ENCODE peak calls at places on chromosomes 11 and 22, in eight cellular contexts. R, U, I, O, F, J, C and D are unnamed samples. For H3K27me3 and H3K4me1, the result is how much of the 10 kb centered on the place peaks cover.

GRCh38 chr11:63919267-63920125 is 2.5 kb upstream of the RCOR2 start:
- DNase-seq in J (no peak), U (peak), O (peak), R (no peak), C (peak), F (no peak), I (no peak), D (no peak)

GRCh38 chr11:74506823-74507222 is 13.3 kb upstream of the LIPT2 start:
- DNase-seq in F (no peak), C (no peak), O (no peak), U (no peak), J (no peak), I (no peak), R (no peak), D (no peak)

GRCh38 chr11:10302294-10302743 is 2.6 kb upstream of the ADM start:
- DNase-seq in F (no peak), J (no peak), I (no peak), U (peak), C (no peak), R (peak), O (no peak), D (no peak)

GRCh38 chr11:746289-747175 is 732 bp upstream of the TALDO1 start:
- DNase-seq in C (no peak), I (no peak), R (no peak), U (no peak), O (no peak), F (peak), J (no peak), D (no peak)

GRCh38 chr11:40338739-40339138 is 1120.7 kb downstream of the LRRC4C start:
- DNase-seq in O (no peak), U (no peak), F (no peak), R (no peak), J (no peak), I (peak), C (no peak), D (no peak)

GRCh38 chr11:124113890-124114289 is 1.4 kb upstream of the VWA5A start:
- DNase-seq in J (no peak), F (no peak), U (no peak), I (peak), R (no peak), O (no peak), C (no peak), D (no peak)

GRCh38 chr11:117837070-117837776 is 12.7 kb upstream of the FXYD2 start:
- DNase-seq in O (peak), R (peak), I (no peak), U (peak), J (no peak), C (peak), F (peak), D (no peak)

GRCh38 chr22:42283288-42284229 is 13.1 kb upstream of the TCF20 start:
- DNase-seq in I (no peak), O (no peak), J (peak), F (peak), R (no peak), U (no peak), C (no peak), D (peak)

GRCh38 chr11:8934735-8935478 is 2.2 kb upstream of the C11orf16 start:
- DNase-seq in R (no peak), J (no peak), F (no peak), U (no peak), I (peak), O (no peak), C (no peak), D (no peak)

GRCh38 chr11:68076371-68077042 is 37.7 kb downstream of the TCIRG1 start:
- DNase-seq in C (no peak), U (no peak), R (no peak), F (no peak), O (no peak), J (no peak), I (no peak), D (peak)

GRCh38 chr22:29224859-29225410 is 19.2 kb downstream of the EMID1 start:
- DNase-seq in J (no peak), R (no peak), F (no peak), C (no peak), O (no peak), U (no peak), I (no peak), D (no peak)

GRCh38 chr11:36249271-36249670 is 40.0 kb downstream of the COMMD9 start:
- DNase-seq in F (no peak), J (no peak), C (no peak), R (no peak), U (no peak), O (no peak), I (peak), D (no peak)

GRCh38 chr11:128463975-128464374 is 123.4 kb downstream of the ETS1 start:
- DNase-seq in O (no peak), J (no peak), F (no peak), R (no peak), U (no peak), C (no peak), I (no peak), D (no peak)

GRCh38 chr11:11558352-11558751 is 63.5 kb downstream of the GALNT18 start:
- DNase-seq in U (no peak), J (no peak), I (peak), C (peak), O (no peak), R (peak), F (no peak), D (no peak)

GRCh38 chr11:13010737-13011342 is 1.7 kb downstream of the RASSF10 start:
- DNase-seq in J (no peak), I (peak), R (peak), C (peak), U (peak), F (no peak), O (no peak), D (no peak)
- H3K27me3 ChIP-seq in J (under half), I (under half), R (half or more), C (half or more), U (half or more), F (under half), O (under half), D (under half)

GRCh38 chr11:13761712-13762111 is 93.2 kb downstream of the FAR1 start:
- DNase-seq in R (no peak), U (no peak), J (no peak), O (no peak), I (no peak), F (no peak), C (no peak), D (no peak)

GRCh38 chr11:13760115-13760514 is 91.6 kb downstream of the FAR1 start:
- DNase-seq in C (no peak), U (no peak), J (no peak), R (no peak), F (no peak), I (peak), O (no peak), D (no peak)

GRCh38 chr11:13761250-13761649 is 92.8 kb downstream of the FAR1 start:
- DNase-seq in F (no peak), I (no peak), R (no peak), C (no peak), O (no peak), U (no peak), J (no peak), D (no peak)

GRCh38 chr11:13759050-13759449 is 90.6 kb downstream of the FAR1 start:
- DNase-seq in U (no peak), C (no peak), J (no peak), R (no peak), F (no peak), I (no peak), O (no peak), D (no peak)
- H3K4me1 ChIP-seq in U (under half), C (under half), J (under half), R (under half), F (under half), I (under half), O (under half), D (under half)

GRCh38 chr22:45103756-45104155 is 60.0 kb upstream of the NUP50 start:
- DNase-seq in I (no peak), R (no peak), F (no peak), C (no peak), J (no peak), O (no peak), U (no peak), D (no peak)
- H3K27ac ChIP-seq in I (no peak), R (no peak), F (no peak), C (no peak), J (no peak), O (no peak), U (no peak), D (no peak)

DNA sequence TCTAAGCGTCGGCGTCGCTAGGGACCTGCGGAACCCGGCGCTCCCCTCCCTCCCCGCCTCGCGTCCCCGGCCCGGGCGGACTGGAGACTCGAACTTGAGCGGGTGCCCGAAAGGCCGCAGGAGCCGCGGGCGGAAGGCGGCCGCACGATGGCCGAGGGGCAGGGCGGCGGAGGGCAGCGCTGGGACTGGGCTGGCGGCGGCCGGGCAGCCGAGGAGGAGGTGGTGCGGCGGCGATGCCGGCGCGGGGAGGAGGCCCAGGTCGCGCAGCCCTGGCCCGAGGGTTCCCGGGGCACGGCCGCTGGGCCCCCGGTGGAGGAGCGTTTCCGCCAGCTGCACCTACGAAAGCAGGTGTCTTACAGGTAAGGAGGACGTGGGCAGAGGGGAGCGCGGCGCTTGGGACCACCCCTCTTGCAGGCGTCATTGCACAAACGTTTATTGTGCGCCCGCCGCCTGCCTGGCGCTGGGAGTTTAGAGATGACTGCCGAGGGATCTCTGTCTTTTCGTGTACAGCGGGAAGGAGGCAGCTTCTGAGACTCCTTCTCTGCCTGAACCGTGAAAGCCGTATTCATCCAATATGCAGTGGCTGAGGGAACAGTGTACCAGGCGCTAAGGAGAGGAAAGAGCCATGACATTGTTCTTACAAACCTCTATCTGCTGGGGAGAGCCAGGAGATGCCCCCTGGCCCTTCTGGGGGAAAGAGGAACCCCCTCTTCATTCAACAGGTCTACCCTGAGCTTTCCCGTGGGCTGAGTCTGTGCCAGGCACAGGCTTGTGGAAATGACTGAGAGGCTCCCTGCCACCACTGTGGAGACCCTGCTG is 13.9 kb upstream of the DGKZ start:
- DNase-seq in U (no peak), I (no peak), J (peak), O (no peak), F (no peak), R (peak), C (no peak), D (peak)
- H3K27me3 ChIP-seq in U (half or more), I (under half), J (under half), O (under half), F (under half), R (under half), C (under half), D (under half)

GRCh38 chr11:87194985-87195820 is 157.5 kb downstream of the TMEM135 start:
- DNase-seq in U (no peak), J (no peak), I (no peak), R (no peak), C (no peak), F (no peak), O (no peak), D (no peak)
- H3K4me1 ChIP-seq in U (under half), J (under half), I (under half), R (under half), C (under half), F (under half), O (under half), D (under half)